ENCODE peak calls at places on chromosomes 12 and 14, in four cellular contexts. N, G, H and I are unnamed samples.
A peak's percentile ranks its signal among the peaks of the same experiment; 100 is the strongest.

GRCh38 chr14:71498151-71498734 is 434.0 kb upstream of the RGS6 start:
- DNase-seq in N (no peak), G (no peak), H (no peak), I (no peak)

GRCh38 chr14:36580856-36581831 is 1.3 kb downstream of the NKX2-8 start:
- DNase-seq in N (peak; percentile 45), G (no peak), H (peak; percentile 43), I (no peak)

GRCh38 chr14:53670701-53671100 is 285.9 kb downstream of the BMP4 start:
- DNase-seq in N (no peak), G (peak; percentile 3), H (no peak), I (no peak)

GRCh38 chr12:90037740-90038139 is 329.1 kb upstream of the ATP2B1 start:
- DNase-seq in N (no peak), G (no peak), H (no peak), I (no peak)

GRCh38 chr14:35306114-35306513 is 13.9 kb downstream of the PSMA6 start:
- DNase-seq in N (no peak), G (no peak), H (no peak), I (no peak)

GRCh38 chr14:95862243-95862642 is 14.4 kb upstream of the TUNAR start:
- DNase-seq in N (no peak), G (no peak), H (no peak), I (no peak)

GRCh38 chr12:63047146-63047545 is 103.9 kb downstream of the AVPR1A start:
- DNase-seq in N (no peak), G (no peak), H (no peak), I (no peak)

GRCh38 chr12:132433641-132434395 is 56.1 kb upstream of the FBRSL1 start:
- DNase-seq in N (no peak), G (no peak), H (peak; percentile 51), I (no peak)

GRCh38 chr12:52210186-52210924 is 18.5 kb upstream of the KRT80 start:
- DNase-seq in N (no peak), G (no peak), H (no peak), I (no peak)

GRCh38 chr12:76030378-76031080 is 1.0 kb downstream of the PHLDA1 start:
- DNase-seq in N (no peak), G (no peak), H (peak; percentile 67), I (no peak)

GRCh38 chr12:113833422-113833821 is 132.7 kb downstream of the RBM19 start:
- DNase-seq in N (no peak), G (no peak), H (no peak), I (no peak)

GRCh38 chr14:93830753-93831461 is 42.6 kb upstream of the PRIMA1 start:
- DNase-seq in N (no peak), G (no peak), H (no peak), I (no peak)

GRCh38 chr14:105879867-105880561 is 353.6 kb downstream of the TMEM121 start:
- DNase-seq in N (no peak), G (no peak), H (peak; percentile 88), I (no peak)

GRCh38 chr12:84760091-84760490 is 152.5 kb downstream of the SLC6A15 start:
- DNase-seq in N (no peak), G (no peak), H (no peak), I (no peak)

GRCh38 chr14:105685003-105685402 is 158.6 kb downstream of the TMEM121 start:
- DNase-seq in N (no peak), G (no peak), H (no peak), I (no peak)

GRCh38 chr12:103269962-103270361 is 225.8 kb downstream of the C12orf42 start:
- DNase-seq in N (no peak), G (no peak), H (no peak), I (no peak)

GRCh38 chr14:44887596-44887955 is 74.2 kb downstream of the KLHL28 start:
- DNase-seq in N (no peak), G (no peak), H (no peak), I (no peak)

GRCh38 chr14:44895716-44896115 is 66.0 kb downstream of the KLHL28 start:
- DNase-seq in N (no peak), G (no peak), H (no peak), I (no peak)

GRCh38 chr14:44886860-44887595 is 74.7 kb downstream of the KLHL28 start:
- DNase-seq in N (no peak), G (no peak), H (no peak), I (no peak)

GRCh38 chr14:44893535-44893934 is 68.2 kb downstream of the KLHL28 start:
- DNase-seq in N (no peak), G (no peak), H (no peak), I (no peak)

GRCh38 chr14:44889600-44890479 is 71.9 kb downstream of the KLHL28 start:
- DNase-seq in N (no peak), G (no peak), H (no peak), I (no peak)
- TF ChIP-seq PBX3 in N (no peak), G (no peak), H (no peak), I (no peak)

DNA sequence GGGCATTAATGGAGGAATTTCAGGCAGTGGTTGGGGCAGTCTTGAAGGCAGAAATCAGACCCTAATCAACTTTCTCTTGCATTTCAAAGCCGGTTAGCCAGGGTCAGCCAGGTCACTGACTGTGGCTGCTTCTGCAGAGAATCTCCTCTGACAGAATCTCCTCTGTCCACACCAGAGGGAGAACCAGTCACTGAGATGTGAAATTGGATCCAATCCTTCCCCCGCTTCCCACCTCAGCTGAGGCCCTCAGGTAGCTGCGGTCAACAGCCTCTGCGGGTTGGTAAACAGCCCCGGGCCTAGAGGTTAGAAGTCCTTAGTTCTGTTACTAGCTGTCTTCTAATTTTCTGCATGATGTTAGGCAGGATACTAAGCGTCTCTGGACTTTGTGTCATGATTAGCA is 39.8 kb upstream of the NUAK1 start:
- DNase-seq in N (no peak), G (no peak), H (no peak), I (no peak)
- TF ChIP-seq PBX3 in N (no peak), G (no peak), H (no peak), I (no peak)

GRCh38 chr14:103520657-103521437 is 1.8 kb downstream of the CKB start:
- DNase-seq in N (peak; percentile 81), G (no peak), H (peak; percentile 92), I (no peak)

GRCh38 chr14:103521438-103521961 is 1.1 kb downstream of the CKB start:
- DNase-seq in N (no peak), G (no peak), H (peak; percentile 78), I (no peak)

GRCh38 chr14:103523583-103523969 is 946 bp upstream of the CKB start:
- DNase-seq in N (no peak), G (no peak), H (no peak), I (no peak)

GRCh38 chr14:103522649-103523582 is at the start of gene CKB:
- DNase-seq in N (peak; percentile 83), G (no peak), H (peak; percentile 95), I (no peak)

DNA sequence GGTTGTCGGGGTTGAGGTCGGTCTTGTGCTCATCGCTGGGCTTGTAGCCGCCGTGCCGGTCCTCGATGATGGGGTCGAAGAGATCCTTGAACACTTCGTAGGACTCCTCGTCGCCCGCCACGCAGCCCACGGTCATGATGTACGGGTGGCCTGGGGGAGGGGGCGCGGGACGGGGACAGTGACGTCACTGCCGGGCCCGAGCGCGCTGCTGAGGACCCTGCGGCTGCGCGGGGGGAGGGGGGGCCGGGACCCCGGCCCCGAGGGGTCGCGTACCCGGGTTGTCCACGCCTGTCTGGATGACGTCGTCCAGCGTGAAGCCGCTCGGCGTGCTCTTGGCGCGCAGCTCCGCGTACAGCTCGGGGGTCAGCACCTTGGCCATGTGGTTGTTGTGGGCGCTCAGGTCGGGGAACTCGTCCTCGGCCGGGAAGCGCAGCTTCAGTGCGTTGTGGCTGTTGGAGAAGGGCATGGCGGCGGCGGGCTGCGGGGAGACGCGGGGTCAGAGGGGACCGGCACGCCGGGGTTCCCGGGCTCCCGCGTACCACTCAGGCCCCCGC is 525 bp downstream of the CKB start:
- DNase-seq in N (no peak), G (no peak), H (peak; percentile 91), I (no peak)
- TF ChIP-seq PBX3 in N (no peak), G (no peak), H (no peak), I (no peak)

GRCh38 chr12:110071967-110072366 is 23.6 kb upstream of the C12orf76 start:
- DNase-seq in N (no peak), G (no peak), H (no peak), I (no peak)
- TF ChIP-seq PBX3 in N (no peak), G (no peak), H (no peak), I (no peak)

GRCh38 chr12:127516467-127516866 is 750.5 kb upstream of the TMEM132C start:
- DNase-seq in N (no peak), G (no peak), H (no peak), I (no peak)
- TF ChIP-seq PBX3 in N (no peak), G (no peak), H (no peak), I (no peak)

DNA sequence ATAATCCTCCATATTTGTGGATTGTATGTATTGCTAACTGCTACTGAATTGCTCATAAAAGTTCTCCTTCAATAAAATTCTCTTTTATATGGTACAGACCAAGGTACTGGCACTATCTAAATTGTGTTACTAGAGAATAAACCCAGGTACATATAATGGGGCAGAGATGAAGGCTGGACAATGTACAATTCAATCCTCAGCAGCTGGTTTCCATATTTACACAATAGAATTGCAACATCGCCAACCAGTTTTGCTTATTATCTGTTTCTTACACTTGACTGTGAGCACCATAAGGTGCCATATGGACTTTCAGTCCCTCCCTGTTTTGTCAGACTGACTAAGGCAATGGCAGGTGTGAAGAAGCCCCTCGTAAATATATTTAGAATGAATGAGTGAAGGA is 18.1 kb downstream of the KITLG start:
- DNase-seq in N (no peak), G (no peak), H (no peak), I (no peak)
- TF ChIP-seq PBX3 in N (no peak), G (no peak), H (no peak), I (no peak)

DNA sequence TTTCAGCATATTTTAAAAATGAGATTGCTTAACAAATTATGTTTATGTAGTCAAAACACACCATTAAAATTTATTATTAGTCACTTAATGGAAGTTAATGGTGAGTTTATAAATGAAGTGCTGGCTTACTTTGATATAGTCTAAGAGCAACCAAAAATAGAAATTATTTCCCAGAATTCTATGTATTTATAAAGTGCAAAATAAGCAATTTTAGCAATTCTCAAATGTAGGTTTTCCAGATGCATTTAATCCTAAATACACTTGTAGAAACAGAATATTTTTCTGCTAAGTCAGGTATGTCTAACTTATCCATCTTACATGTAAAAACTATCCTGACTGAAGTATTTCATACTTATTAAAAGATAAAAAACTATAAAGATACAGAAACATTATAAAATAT is 11.2 kb downstream of the LMO3 start:
- DNase-seq in N (no peak), G (no peak), H (no peak), I (no peak)
- TF ChIP-seq PBX3 in N (no peak), G (no peak), H (no peak), I (no peak)

GRCh38 chr14:91228112-91229004 is 16.1 kb downstream of the GPR68 start:
- DNase-seq in N (no peak), G (no peak), H (no peak), I (peak; percentile 86)
- TF ChIP-seq PBX3 in N (no peak), G (no peak), H (no peak), I (peak; percentile 81)